ENCODE peak calls at places on chromosomes 12 and 14, in ten cellular contexts. N is cardiac fibroblast, I is mesothelial cell of epicardium, C is upper lobe of right lung, X is fibroblast of mammary gland, A is AG10803, Y is WTC11, U is glutamatergic neuron, H is astrocyte of the cerebellum, J is tibial nerve. W is an unnamed sample.

GRCh38 chr14:61472025-61472672 is 150.8 kb downstream of the PRKCH start:
- DNase-seq in N (peak; percentile 96), I (no peak), C (no peak), X (peak; percentile 99), A (peak; percentile 98), Y (no peak), U (no peak), H (peak; percentile 96), J (no peak), W (no peak)

GRCh38 chr12:49662998-49663843 is 39.9 kb downstream of the PRPF40B start:
- DNase-seq in N (peak; percentile 95), I (no peak), C (peak; percentile 73), X (peak; percentile 86), A (peak; percentile 84), Y (peak; percentile 40), U (no peak), H (no peak), J (no peak), W (no peak)

GRCh38 chr14:74635831-74636230 is 23.8 kb upstream of the LTBP2 start:
- DNase-seq in N (no peak), I (no peak), C (no peak), X (no peak), A (no peak), Y (no peak), U (no peak), H (no peak), J (no peak), W (no peak)

GRCh38 chr14:92012121-92012748 is 27.6 kb downstream of the TRIP11 start:
- DNase-seq in N (no peak), I (no peak), C (no peak), X (no peak), A (no peak), Y (no peak), U (no peak), H (no peak), J (no peak), W (no peak)

GRCh38 chr12:80187660-80188090 is 88.3 kb downstream of the OTOGL start:
- DNase-seq in N (peak; percentile 66), I (no peak), C (no peak), X (peak; percentile 75), A (peak; percentile 40), Y (no peak), U (no peak), H (peak; percentile 28), J (no peak), W (no peak)

GRCh38 chr12:34400986-34401658 is 378.8 kb downstream of the ALG10 start:
- DNase-seq in N (no peak), I (peak; percentile 31), C (peak; percentile 57), X (no peak), A (no peak), Y (peak; percentile 3), U (peak; percentile 2), H (no peak), J (peak; percentile 9), W (peak; percentile 7)

GRCh38 chr14:65226824-65227604 is 124.7 kb upstream of the MAX start:
- DNase-seq in N (peak; percentile 76), I (no peak), C (no peak), X (peak; percentile 73), A (peak; percentile 65), Y (no peak), U (no peak), H (no peak), J (no peak), W (no peak)

GRCh38 chr14:74645244-74645643 is 33.2 kb upstream of the LTBP2 start:
- DNase-seq in N (peak; percentile 51), I (no peak), C (peak; percentile 2), X (no peak), A (no peak), Y (no peak), U (no peak), H (no peak), J (no peak), W (no peak)

GRCh38 chr12:75715682-75716081 is 204.3 kb upstream of the KRR1 start:
- DNase-seq in N (no peak), I (no peak), C (no peak), X (no peak), A (no peak), Y (no peak), U (no peak), H (no peak), J (no peak), W (no peak)

GRCh38 chr12:18837025-18837424 is 99.1 kb downstream of the CAPZA3 start:
- DNase-seq in N (peak; percentile 64), I (no peak), C (no peak), X (peak; percentile 69), A (peak; percentile 70), Y (no peak), U (no peak), H (no peak), J (no peak), W (no peak)

GRCh38 chr12:91685917-91686316 is 459.7 kb downstream of the BTG1 start:
- DNase-seq in N (no peak), I (no peak), C (no peak), X (peak; percentile 60), A (peak; percentile 28), Y (no peak), U (no peak), H (peak; percentile 5), J (no peak), W (no peak)

GRCh38 chr12:29638528-29638927 is 141.0 kb upstream of the OVCH1 start:
- DNase-seq in N (peak; percentile 13), I (no peak), C (no peak), X (no peak), A (no peak), Y (no peak), U (no peak), H (no peak), J (no peak), W (no peak)

GRCh38 chr14:22882529-22883190 is 362 bp upstream of the REM2 start:
- DNase-seq in N (peak; percentile 39), I (no peak), C (no peak), X (peak; percentile 34), A (peak; percentile 18), Y (peak; percentile 72), U (peak; percentile 82), H (no peak), J (no peak), W (peak; percentile 53)

GRCh38 chr12:3523058-3523457 is 32.1 kb downstream of the PRMT8 start:
- DNase-seq in N (no peak), I (no peak), C (no peak), X (peak; percentile 18), A (no peak), Y (no peak), U (no peak), H (no peak), J (no peak), W (no peak)
- TF ChIP-seq CTCF in N (peak; percentile 29), I (no peak), C (no peak), X (peak; percentile 23), A (no peak), Y (no peak), U (no peak), H (no peak), J (no peak), W (no peak)

DNA sequence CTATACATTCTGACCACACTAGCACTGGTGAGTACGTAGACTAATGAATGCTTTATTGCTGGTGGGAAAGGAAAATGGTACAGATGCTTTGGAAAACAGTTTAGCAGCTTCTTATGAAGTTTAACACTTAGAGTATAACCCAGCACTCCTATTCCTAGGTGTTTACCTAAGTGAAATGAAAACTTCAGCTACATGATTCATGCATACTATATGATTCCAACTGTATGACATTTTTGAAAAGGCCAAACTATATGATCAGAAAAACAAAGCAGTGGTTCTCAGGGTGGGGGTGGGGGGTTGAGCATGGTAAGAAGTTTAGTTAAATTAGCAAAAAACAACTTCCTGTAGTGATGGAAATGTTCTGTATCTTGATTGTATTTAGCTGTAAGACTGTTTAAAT is 22.1 kb upstream of the ARID4A start:
- DNase-seq in N (no peak), I (no peak), C (no peak), X (no peak), A (no peak), Y (no peak), U (no peak), H (no peak), J (no peak), W (no peak)
- TF ChIP-seq CTCF in N (no peak), I (no peak), C (no peak), X (no peak), A (no peak), Y (no peak), U (no peak), H (no peak), J (no peak), W (no peak)

GRCh38 chr12:96570579-96570978 is 81.2 kb downstream of the CFAP54 start:
- DNase-seq in N (no peak), I (no peak), C (no peak), X (no peak), A (no peak), Y (no peak), U (no peak), H (no peak), J (no peak), W (no peak)
- TF ChIP-seq CTCF in N (no peak), I (no peak), C (no peak), X (no peak), A (no peak), Y (no peak), U (no peak), H (no peak), J (no peak), W (no peak)

GRCh38 chr12:7369274-7369729 is 65.4 kb downstream of the ACSM4 start:
- DNase-seq in N (peak; percentile 2), I (no peak), C (no peak), X (peak; percentile 20), A (peak; percentile 35), Y (no peak), U (peak; percentile 87), H (no peak), J (no peak), W (no peak)

GRCh38 chr12:7376196-7376595 is 67.8 kb downstream of the CD163L1 start:
- DNase-seq in N (no peak), I (no peak), C (no peak), X (peak; percentile 81), A (peak; percentile 16), Y (no peak), U (no peak), H (no peak), J (no peak), W (no peak)

GRCh38 chr12:7375145-7375543 is 68.8 kb downstream of the CD163L1 start:
- DNase-seq in N (no peak), I (no peak), C (no peak), X (peak; percentile 10), A (no peak), Y (no peak), U (no peak), H (no peak), J (no peak), W (no peak)

GRCh38 chr12:7373226-7373625 is 69.4 kb downstream of the ACSM4 start:
- DNase-seq in N (no peak), I (no peak), C (no peak), X (no peak), A (no peak), Y (no peak), U (peak; percentile 78), H (no peak), J (no peak), W (no peak)

DNA sequence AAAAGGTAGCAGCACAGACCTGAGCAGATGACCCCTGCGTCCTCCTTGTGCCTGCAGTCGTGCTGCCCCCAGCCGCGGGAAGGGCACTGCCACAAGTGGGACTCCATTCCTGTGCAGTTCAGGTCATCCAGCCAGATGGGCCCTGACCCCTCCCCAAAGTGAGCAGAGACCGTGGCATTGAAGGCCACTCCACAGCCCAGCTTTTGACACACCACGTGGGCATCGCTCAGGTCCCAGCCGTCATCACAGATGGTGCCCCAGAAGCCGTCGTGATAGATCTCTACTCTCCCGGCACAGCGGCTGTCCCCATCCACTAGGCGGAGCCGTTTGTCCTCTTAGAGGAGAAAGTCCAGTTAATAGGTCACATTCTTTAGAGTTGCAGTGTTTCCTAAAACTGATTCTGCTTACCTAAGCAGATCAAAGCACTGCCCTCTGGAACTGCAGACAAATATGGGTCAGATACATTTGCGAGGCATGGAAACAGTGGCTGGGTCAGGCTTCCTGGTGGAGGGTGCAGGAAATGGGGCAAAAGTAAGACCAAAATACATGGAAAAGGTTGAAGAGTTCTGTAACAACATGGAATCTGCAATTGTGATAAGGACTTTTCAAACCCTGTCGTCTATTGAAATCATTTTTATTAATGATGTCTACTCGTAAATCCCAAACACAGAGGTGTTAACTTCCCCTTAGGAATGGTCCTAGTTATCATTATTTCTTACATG is 69.4 kb downstream of the CD163L1 start:
- DNase-seq in N (no peak), I (no peak), C (peak; percentile 72), X (peak; percentile 58), A (peak; percentile 48), Y (peak; percentile 77), U (peak; percentile 82), H (no peak), J (peak; percentile 15), W (no peak)
- TF ChIP-seq CTCF in N (peak; percentile 48), I (no peak), C (peak; percentile 49), X (peak; percentile 70), A (peak; percentile 79), Y (peak; percentile 56), U (peak; percentile 65), H (peak; percentile 38), J (no peak), W (peak; percentile 61)